ENCODE peak calls at places on chromosomes 5 and 9, in seven cellular contexts. E is heart right ventricle, T is lower lobe of right lung, G is thoracic aorta, H is epithelial cell of esophagus, Z is ovary, B is left ventricle myocardium inferior. S is an unnamed sample.

GRCh38 chr9:97788763-97789663 is 64.0 kb upstream of the FOXE1 start:
- DNase-seq in E (no peak), T (no peak), G (no peak), H (peak; percentile 83), Z (no peak), B (no peak), S (no peak)

GRCh38 chr9:72980183-72980582 is 27.3 kb upstream of the ALDH1A1 start:
- DNase-seq in E (no peak), T (no peak), G (no peak), H (no peak), Z (no peak), B (no peak), S (no peak)

GRCh38 chr9:81264516-81264915 is 424.8 kb downstream of the TLE1 start:
- DNase-seq in E (peak; percentile 36), T (no peak), G (no peak), H (no peak), Z (no peak), B (no peak), S (no peak)

GRCh38 chr9:120385606-120386389 is 194.2 kb downstream of the CDK5RAP2 start:
- DNase-seq in E (no peak), T (no peak), G (no peak), H (no peak), Z (no peak), B (no peak), S (no peak)

GRCh38 chr9:95927288-95928004 is 52.0 kb downstream of the ERCC6L2 start:
- DNase-seq in E (no peak), T (no peak), G (no peak), H (no peak), Z (no peak), B (no peak), S (no peak)

GRCh38 chr9:113463418-113464285 is at the start of gene RGS3:
- DNase-seq in E (peak; percentile 63), T (peak; percentile 81), G (no peak), H (peak; percentile 48), Z (no peak), B (peak; percentile 62), S (peak; percentile 89)

GRCh38 chr5:23026252-23027170 is 173.4 kb upstream of the CDH12 start:
- DNase-seq in E (no peak), T (no peak), G (no peak), H (peak; percentile 8), Z (no peak), B (no peak), S (no peak)

GRCh38 chr5:97162045-97162444 is 19.6 kb upstream of the LIX1 start:
- DNase-seq in E (peak; percentile 71), T (no peak), G (no peak), H (peak; percentile 87), Z (peak; percentile 73), B (no peak), S (no peak)

GRCh38 chr9:2418619-2419018 is 203.0 kb upstream of the VLDLR start:
- DNase-seq in E (peak; percentile 19), T (no peak), G (no peak), H (peak; percentile 24), Z (no peak), B (no peak), S (no peak)

GRCh38 chr5:164119806-164120440 is 614.5 kb downstream of the MAT2B start:
- DNase-seq in E (no peak), T (no peak), G (no peak), H (peak; percentile 61), Z (no peak), B (no peak), S (no peak)

GRCh38 chr9:81069923-81070322 is 619.4 kb downstream of the TLE1 start:
- DNase-seq in E (no peak), T (no peak), G (no peak), H (no peak), Z (no peak), B (no peak), S (no peak)

GRCh38 chr5:151947924-151948323 is 23.3 kb upstream of the GLRA1 start:
- DNase-seq in E (no peak), T (no peak), G (no peak), H (peak; percentile 78), Z (no peak), B (no peak), S (no peak)

GRCh38 chr9:93520523-93520922 is 55.9 kb upstream of the PHF2 start:
- DNase-seq in E (no peak), T (no peak), G (no peak), H (no peak), Z (no peak), B (no peak), S (no peak)

GRCh38 chr5:97297063-97297715 is 114.1 kb upstream of the RIOK2 start:
- DNase-seq in E (no peak), T (no peak), G (no peak), H (peak; percentile 37), Z (no peak), B (no peak), S (peak; percentile 58)

GRCh38 chr9:126449725-126450443 is 123.3 kb downstream of the MVB12B start:
- DNase-seq in E (no peak), T (no peak), G (no peak), H (no peak), Z (no peak), B (no peak), S (no peak)

GRCh38 chr9:114799441-114799840 is 6.4 kb downstream of the TNFSF15 start:
- DNase-seq in E (no peak), T (no peak), G (no peak), H (no peak), Z (no peak), B (no peak), S (no peak)

GRCh38 chr5:112125910-112126309 is 293.2 kb downstream of the EPB41L4A start:
- DNase-seq in E (no peak), T (no peak), G (no peak), H (no peak), Z (no peak), B (no peak), S (no peak)

GRCh38 chr9:331197-331596 is 116.5 kb downstream of the DOCK8 start:
- DNase-seq in E (no peak), T (no peak), G (no peak), H (no peak), Z (no peak), B (no peak), S (no peak)

GRCh38 chr5:107324071-107324470 is 346.7 kb downstream of the EFNA5 start:
- DNase-seq in E (no peak), T (no peak), G (no peak), H (peak; percentile 68), Z (no peak), B (no peak), S (no peak)

GRCh38 chr9:93710370-93710723 is 134.0 kb downstream of the PHF2 start:
- DNase-seq in E (no peak), T (no peak), G (no peak), H (no peak), Z (no peak), B (no peak), S (no peak)

GRCh38 chr5:76638466-76638865 is 15.3 kb upstream of the F2RL2 start:
- DNase-seq in E (no peak), T (no peak), G (no peak), H (no peak), Z (no peak), B (no peak), S (no peak)

GRCh38 chr9:2053883-2054845 is 39.0 kb downstream of the SMARCA2 start:
- DNase-seq in E (no peak), T (no peak), G (peak; percentile 19), H (no peak), Z (no peak), B (no peak), S (no peak)

GRCh38 chr5:57825026-57825683 is 342.5 kb upstream of the ACTBL2 start:
- DNase-seq in E (no peak), T (no peak), G (no peak), H (peak; percentile 83), Z (no peak), B (no peak), S (no peak)

GRCh38 chr9:91930475-91930874 is 19.6 kb downstream of the ROR2 start:
- DNase-seq in E (no peak), T (no peak), G (no peak), H (peak; percentile 3), Z (no peak), B (no peak), S (no peak)

GRCh38 chr9:1100945-1101344 is 50.8 kb downstream of the DMRT2 start:
- DNase-seq in E (peak; percentile 24), T (no peak), G (no peak), H (peak; percentile 47), Z (no peak), B (peak; percentile 38), S (peak; percentile 66)

GRCh38 chr5:94361161-94361560 is 257.2 kb downstream of the KIAA0825 start:
- DNase-seq in E (no peak), T (no peak), G (no peak), H (peak; percentile 29), Z (no peak), B (no peak), S (no peak)

GRCh38 chr5:94359880-94360279 is 258.5 kb downstream of the KIAA0825 start:
- DNase-seq in E (no peak), T (no peak), G (no peak), H (no peak), Z (no peak), B (no peak), S (no peak)

GRCh38 chr5:94361832-94362754 is 256.3 kb downstream of the KIAA0825 start:
- DNase-seq in E (no peak), T (no peak), G (no peak), H (peak; percentile 86), Z (no peak), B (no peak), S (no peak)

GRCh38 chr5:94360382-94360781 is 258.0 kb downstream of the KIAA0825 start:
- DNase-seq in E (peak; percentile 27), T (no peak), G (no peak), H (no peak), Z (no peak), B (no peak), S (no peak)

DNA sequence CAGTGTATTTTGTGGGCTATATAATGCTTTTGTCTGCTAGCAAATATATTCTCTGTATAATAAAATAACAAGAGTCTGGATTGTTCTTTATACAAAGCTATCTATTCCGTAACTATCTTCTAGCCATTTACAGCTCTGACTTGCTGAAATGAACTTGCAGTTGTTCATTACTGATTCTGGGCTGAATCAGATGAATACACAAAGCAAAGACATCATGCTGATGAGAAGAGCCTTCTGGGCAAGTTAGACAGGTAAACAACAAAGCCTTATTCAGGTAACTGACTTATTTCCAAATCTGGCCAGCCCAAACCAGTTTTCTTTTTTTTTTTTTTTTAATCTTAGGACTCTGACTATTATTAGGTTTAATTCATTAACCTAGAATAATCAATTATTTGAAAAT is 255.5 kb downstream of the KIAA0825 start:
- DNase-seq in E (no peak), T (no peak), G (no peak), H (peak; percentile 90), Z (no peak), B (no peak), S (no peak)
- H3K4me3 ChIP-seq in E (no peak overlapping the region), T (no peak overlapping the region), G (no peak overlapping the region), H (no peak overlapping the region), Z (no peak overlapping the region), B (no peak overlapping the region), S (no peak overlapping the region)

GRCh38 chr5:10600629-10601245 is 36.9 kb downstream of the ANKRD33B start:
- DNase-seq in E (no peak), T (no peak), G (no peak), H (peak; percentile 77), Z (no peak), B (no peak), S (no peak)
- H3K4me3 ChIP-seq in E (peak overlapping the region; percentile 16), T (no peak overlapping the region), G (peak overlapping the region; percentile 63), H (no peak overlapping the region), Z (no peak overlapping the region), B (peak overlapping the region; percentile 42), S (no peak overlapping the region)

GRCh38 chr9:131764568-131764967 is 24.7 kb upstream of the RAPGEF1 start:
- DNase-seq in E (no peak), T (no peak), G (no peak), H (no peak), Z (no peak), B (no peak), S (no peak)
- H3K4me3 ChIP-seq in E (no peak overlapping the region), T (no peak overlapping the region), G (no peak overlapping the region), H (no peak overlapping the region), Z (no peak overlapping the region), B (no peak overlapping the region), S (no peak overlapping the region)

GRCh38 chr5:131209175-131209505 is 38.4 kb downstream of the LYRM7 start:
- DNase-seq in E (no peak), T (no peak), G (no peak), H (no peak), Z (no peak), B (no peak), S (no peak)
- H3K4me3 ChIP-seq in E (no peak overlapping the region), T (no peak overlapping the region), G (no peak overlapping the region), H (no peak overlapping the region), Z (no peak overlapping the region), B (no peak overlapping the region), S (no peak overlapping the region)

S was measured in mucosa of descending colon.